ENCODE peak calls at places on chromosome 10, in four cellular contexts. L, K, Y and D are unnamed samples.

GRCh38 chr10:18044976-18045720 is 93.4 kb downstream of the SLC39A12 start:
- DNase-seq in L (no peak), K (peak; percentile 63), Y (no peak), D (no peak)

GRCh38 chr10:33070101-33070500 is 112.1 kb upstream of the ITGB1 start:
- DNase-seq in L (no peak), K (no peak), Y (no peak), D (no peak)

GRCh38 chr10:119454231-119454804 is 88.2 kb downstream of the RGS10 start:
- DNase-seq in L (no peak), K (no peak), Y (no peak), D (no peak)

GRCh38 chr10:102150970-102151773 is 1.0 kb upstream of the NOLC1 start:
- DNase-seq in L (no peak), K (peak; percentile 94), Y (no peak), D (no peak)

GRCh38 chr10:5752301-5752871 is 60.8 kb downstream of the GDI2 start:
- DNase-seq in L (no peak), K (no peak), Y (peak; percentile 14), D (no peak)

GRCh38 chr10:15642095-15642494 is 77.6 kb downstream of the ITGA8 start:
- DNase-seq in L (no peak), K (peak; percentile 60), Y (no peak), D (no peak)

GRCh38 chr10:115830260-115830970 is 442.6 kb downstream of the GFRA1 start:
- DNase-seq in L (no peak), K (peak; percentile 67), Y (peak; percentile 43), D (no peak)

GRCh38 chr10:3871424-3871996 is 86.5 kb upstream of the KLF6 start:
- DNase-seq in L (no peak), K (no peak), Y (no peak), D (no peak)